ENCODE peak calls at places on chromosomes 11 and 22, in eight cellular contexts. One of them, this sample, is unnamed.

GRCh38 chr11:63553759-63554158 is 9.4 kb downstream of the PLAAT2 start:
- DNase-seq in breast epithelium: no peak
- DNase-seq in neural progenitor cell: no peak
- DNase-seq in testis: peak
- DNase-seq in HFFc6: no peak
- DNase-seq in GM12864: peak
- DNase-seq in IMR-90: no peak
- DNase-seq in pancreas: peak
- DNase-seq in this sample: no peak

GRCh38 chr11:61564936-61565696 is 15.8 kb downstream of the SYT7 start:
- DNase-seq in neural progenitor cell: no peak
- DNase-seq in GM12864: no peak
- DNase-seq in breast epithelium: no peak
- DNase-seq in pancreas: no peak
- DNase-seq in HFFc6: no peak
- DNase-seq in testis: no peak
- DNase-seq in IMR-90: no peak
- DNase-seq in this sample: no peak

GRCh38 chr22:17381237-17381913 is 12.1 kb downstream of the CECR2 start:
- DNase-seq in IMR-90: no peak
- DNase-seq in breast epithelium: no peak
- DNase-seq in neural progenitor cell: peak
- DNase-seq in GM12864: no peak
- DNase-seq in pancreas: no peak
- DNase-seq in HFFc6: no peak
- DNase-seq in testis: no peak
- DNase-seq in this sample: no peak

GRCh38 chr11:46612326-46612725 is 4.7 kb downstream of the HARBI1 start:
- DNase-seq in GM12864: no peak
- DNase-seq in IMR-90: no peak
- DNase-seq in testis: no peak
- DNase-seq in breast epithelium: no peak
- DNase-seq in pancreas: no peak
- DNase-seq in HFFc6: no peak
- DNase-seq in neural progenitor cell: no peak
- DNase-seq in this sample: no peak

GRCh38 chr11:128497057-128497957 is 90.1 kb downstream of the ETS1 start:
- DNase-seq in neural progenitor cell: no peak
- DNase-seq in IMR-90: peak
- DNase-seq in testis: no peak
- DNase-seq in pancreas: no peak
- DNase-seq in GM12864: no peak
- DNase-seq in HFFc6: peak
- DNase-seq in breast epithelium: no peak
- DNase-seq in this sample: peak

GRCh38 chr11:59778122-59778521 is 22.9 kb downstream of the STX3 start:
- DNase-seq in GM12864: no peak
- DNase-seq in testis: no peak
- DNase-seq in neural progenitor cell: no peak
- DNase-seq in pancreas: no peak
- DNase-seq in HFFc6: no peak
- DNase-seq in breast epithelium: no peak
- DNase-seq in IMR-90: no peak
- DNase-seq in this sample: peak

GRCh38 chr11:2666828-2667570 is 32.8 kb downstream of the KCNQ1OT1 start:
- DNase-seq in IMR-90: no peak
- DNase-seq in HFFc6: no peak
- DNase-seq in pancreas: peak
- DNase-seq in testis: no peak
- DNase-seq in breast epithelium: no peak
- DNase-seq in neural progenitor cell: no peak
- DNase-seq in GM12864: no peak
- DNase-seq in this sample: no peak

GRCh38 chr11:1008001-1008400 is 28.5 kb downstream of the MUC6 start:
- DNase-seq in HFFc6: no peak
- DNase-seq in GM12864: no peak
- DNase-seq in breast epithelium: no peak
- DNase-seq in pancreas: no peak
- DNase-seq in neural progenitor cell: no peak
- DNase-seq in IMR-90: no peak
- DNase-seq in testis: no peak
- DNase-seq in this sample: no peak

GRCh38 chr11:129528296-129528695 is 152.6 kb downstream of the BARX2 start:
- DNase-seq in neural progenitor cell: no peak
- DNase-seq in pancreas: no peak
- DNase-seq in HFFc6: no peak
- DNase-seq in IMR-90: no peak
- DNase-seq in breast epithelium: no peak
- DNase-seq in GM12864: no peak
- DNase-seq in testis: no peak
- DNase-seq in this sample: no peak

GRCh38 chr11:98056945-98057344 is 963.8 kb upstream of the CNTN5 start:
- DNase-seq in breast epithelium: no peak
- DNase-seq in neural progenitor cell: no peak
- DNase-seq in testis: no peak
- DNase-seq in IMR-90: no peak
- DNase-seq in GM12864: no peak
- DNase-seq in pancreas: no peak
- DNase-seq in HFFc6: no peak
- DNase-seq in this sample: no peak

GRCh38 chr11:45031912-45032519 is 81.3 kb upstream of the TP53I11 start:
- DNase-seq in testis: no peak
- DNase-seq in neural progenitor cell: no peak
- DNase-seq in pancreas: no peak
- DNase-seq in HFFc6: no peak
- DNase-seq in IMR-90: no peak
- DNase-seq in breast epithelium: no peak
- DNase-seq in GM12864: peak
- DNase-seq in this sample: peak

GRCh38 chr22:19454156-19454555 is 6.6 kb upstream of the C22orf39 start:
- DNase-seq in testis: no peak
- DNase-seq in pancreas: no peak
- DNase-seq in neural progenitor cell: no peak
- DNase-seq in breast epithelium: no peak
- DNase-seq in IMR-90: no peak
- DNase-seq in GM12864: no peak
- DNase-seq in HFFc6: no peak
- DNase-seq in this sample: no peak

GRCh38 chr22:35629406-35630234 is 12.5 kb upstream of the MB start:
- DNase-seq in GM12864: no peak
- DNase-seq in breast epithelium: peak
- DNase-seq in IMR-90: peak
- DNase-seq in testis: peak
- DNase-seq in neural progenitor cell: no peak
- DNase-seq in HFFc6: peak
- DNase-seq in pancreas: peak
- DNase-seq in this sample: peak

GRCh38 chr22:24333301-24333700 is 62.7 kb downstream of the SPECC1L start:
- DNase-seq in pancreas: no peak
- DNase-seq in IMR-90: peak
- DNase-seq in GM12864: no peak
- DNase-seq in breast epithelium: no peak
- DNase-seq in testis: no peak
- DNase-seq in neural progenitor cell: no peak
- DNase-seq in HFFc6: peak
- DNase-seq in this sample: no peak

GRCh38 chr11:36167073-36167472 is 122.2 kb downstream of the COMMD9 start:
- DNase-seq in breast epithelium: no peak
- DNase-seq in HFFc6: no peak
- DNase-seq in pancreas: no peak
- DNase-seq in neural progenitor cell: no peak
- DNase-seq in testis: no peak
- DNase-seq in IMR-90: no peak
- DNase-seq in GM12864: no peak
- DNase-seq in this sample: no peak

GRCh38 chr11:2477254-2477653 is 32.4 kb downstream of the KCNQ1 start:
- DNase-seq in pancreas: no peak
- DNase-seq in neural progenitor cell: no peak
- DNase-seq in breast epithelium: no peak
- DNase-seq in testis: no peak
- DNase-seq in GM12864: no peak
- DNase-seq in IMR-90: no peak
- DNase-seq in HFFc6: no peak
- DNase-seq in this sample: peak

GRCh38 chr11:112881461-112881860 is 79.8 kb upstream of the NCAM1 start:
- DNase-seq in IMR-90: no peak
- DNase-seq in GM12864: no peak
- DNase-seq in pancreas: peak
- DNase-seq in neural progenitor cell: peak
- DNase-seq in breast epithelium: peak
- DNase-seq in testis: peak
- DNase-seq in HFFc6: no peak
- DNase-seq in this sample: peak

GRCh38 chr11:70303070-70303469 is 32.6 kb downstream of the PPFIA1 start:
- DNase-seq in neural progenitor cell: no peak
- DNase-seq in testis: no peak
- DNase-seq in IMR-90: peak
- DNase-seq in HFFc6: no peak
- DNase-seq in GM12864: no peak
- DNase-seq in breast epithelium: no peak
- DNase-seq in pancreas: no peak
- DNase-seq in this sample: peak

GRCh38 chr11:70307176-70307575 is 36.7 kb downstream of the PPFIA1 start:
- DNase-seq in testis: no peak
- DNase-seq in neural progenitor cell: no peak
- DNase-seq in pancreas: no peak
- DNase-seq in GM12864: no peak
- DNase-seq in IMR-90: no peak
- DNase-seq in breast epithelium: no peak
- DNase-seq in HFFc6: no peak
- DNase-seq in this sample: no peak

GRCh38 chr11:70305501-70305900 is 35.0 kb downstream of the PPFIA1 start:
- DNase-seq in HFFc6: no peak
- DNase-seq in GM12864: no peak
- DNase-seq in pancreas: no peak
- DNase-seq in neural progenitor cell: no peak
- DNase-seq in testis: no peak
- DNase-seq in breast epithelium: no peak
- DNase-seq in IMR-90: no peak
- DNase-seq in this sample: no peak

GRCh38 chr11:70304208-70304603 is 33.7 kb downstream of the PPFIA1 start:
- DNase-seq in GM12864: no peak
- DNase-seq in IMR-90: no peak
- DNase-seq in pancreas: no peak
- DNase-seq in neural progenitor cell: no peak
- DNase-seq in HFFc6: no peak
- DNase-seq in breast epithelium: no peak
- DNase-seq in testis: no peak
- DNase-seq in this sample: no peak

DNA sequence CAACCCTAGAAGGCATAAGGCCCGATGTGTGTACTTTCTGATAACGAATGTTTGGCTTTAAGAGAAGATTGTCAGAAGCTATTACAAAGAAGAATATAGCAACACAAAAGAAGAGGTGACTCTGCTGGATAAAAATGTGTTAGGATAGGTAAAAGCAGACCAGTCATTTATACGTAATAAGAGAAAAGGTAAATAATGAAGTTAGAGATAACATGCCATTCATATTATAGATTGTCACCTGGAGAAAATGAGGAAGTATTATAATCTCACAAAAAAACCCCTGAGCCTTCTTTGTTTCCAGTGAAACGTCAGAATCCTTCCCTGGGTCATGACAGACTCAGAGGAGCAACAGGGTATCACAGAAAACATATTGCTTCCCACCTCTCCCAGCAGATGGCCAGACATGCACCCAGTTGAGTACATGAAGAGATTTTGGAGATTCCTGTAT is 36.1 kb downstream of the PPFIA1 start:
- DNase-seq in neural progenitor cell: no peak
- DNase-seq in breast epithelium: no peak
- DNase-seq in pancreas: no peak
- DNase-seq in IMR-90: no peak
- DNase-seq in HFFc6: no peak
- DNase-seq in GM12864: no peak
- DNase-seq in testis: no peak
- DNase-seq in this sample: no peak
- TF ChIP-seq CTCF in neural progenitor cell: no peak
- TF ChIP-seq CTCF in breast epithelium: no peak
- TF ChIP-seq CTCF in pancreas: no peak
- TF ChIP-seq CTCF in IMR-90: no peak
- TF ChIP-seq CTCF in HFFc6: no peak
- TF ChIP-seq CTCF in GM12864: no peak
- TF ChIP-seq CTCF in testis: no peak
- TF ChIP-seq CTCF in this sample: no peak

GRCh38 chr22:50236731-50237409 is 8.0 kb downstream of the TUBGCP6 start:
- DNase-seq in IMR-90: peak
- DNase-seq in neural progenitor cell: peak
- DNase-seq in pancreas: no peak
- DNase-seq in GM12864: no peak
- DNase-seq in testis: no peak
- DNase-seq in HFFc6: no peak
- DNase-seq in breast epithelium: no peak
- DNase-seq in this sample: no peak
- TF ChIP-seq CTCF in IMR-90: peak
- TF ChIP-seq CTCF in neural progenitor cell: peak
- TF ChIP-seq CTCF in pancreas: no peak
- TF ChIP-seq CTCF in GM12864: peak
- TF ChIP-seq CTCF in testis: peak
- TF ChIP-seq CTCF in HFFc6: peak
- TF ChIP-seq CTCF in breast epithelium: no peak
- TF ChIP-seq CTCF in this sample: no peak

DNA sequence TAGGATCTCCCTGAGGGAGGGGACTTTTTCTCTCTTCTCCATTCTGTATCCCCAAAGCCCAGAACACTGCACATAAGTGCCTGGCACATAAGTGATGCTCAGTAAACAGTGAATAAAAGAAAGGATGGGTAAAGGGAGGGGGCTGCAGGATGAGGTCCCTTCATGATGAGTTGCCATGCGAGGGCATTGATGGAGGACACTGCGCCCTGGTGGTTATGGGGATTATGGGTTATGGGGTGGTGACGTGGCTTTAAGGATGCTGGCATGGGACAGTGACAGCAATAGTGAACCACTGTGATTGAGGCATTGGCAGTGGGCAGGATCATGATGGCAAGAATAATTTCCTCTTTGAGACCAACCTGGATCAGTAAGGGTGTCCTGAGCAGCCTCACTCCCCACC is 43.9 kb upstream of the LRRC32 start:
- DNase-seq in pancreas: no peak
- DNase-seq in neural progenitor cell: no peak
- DNase-seq in HFFc6: no peak
- DNase-seq in breast epithelium: no peak
- DNase-seq in GM12864: no peak
- DNase-seq in IMR-90: no peak
- DNase-seq in testis: no peak
- DNase-seq in this sample: no peak
- TF ChIP-seq CTCF in pancreas: no peak
- TF ChIP-seq CTCF in neural progenitor cell: peak
- TF ChIP-seq CTCF in HFFc6: peak
- TF ChIP-seq CTCF in breast epithelium: no peak
- TF ChIP-seq CTCF in GM12864: no peak
- TF ChIP-seq CTCF in IMR-90: no peak
- TF ChIP-seq CTCF in testis: no peak
- TF ChIP-seq CTCF in this sample: no peak

DNA sequence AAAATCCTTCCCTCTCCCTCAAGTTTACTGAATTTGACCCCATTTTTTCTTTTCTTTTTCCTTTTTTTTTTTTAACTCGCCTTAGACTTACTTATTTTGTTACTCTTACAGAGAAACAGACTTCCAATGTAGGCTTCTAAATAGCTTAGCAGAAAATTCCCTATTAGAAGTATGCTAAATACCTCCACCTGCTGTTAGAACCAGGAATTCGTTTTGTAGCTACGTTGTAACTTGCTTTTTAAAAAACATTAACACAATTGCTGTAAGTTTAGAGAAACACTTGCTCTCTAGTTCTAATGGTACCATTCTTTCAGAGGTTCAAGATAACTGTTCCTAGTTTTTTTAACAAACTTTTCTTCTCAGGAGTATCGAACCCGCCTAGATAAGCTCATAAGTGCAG is 324.2 kb downstream of the DCDC1 start:
- DNase-seq in neural progenitor cell: peak
- DNase-seq in IMR-90: no peak
- DNase-seq in testis: no peak
- DNase-seq in HFFc6: no peak
- DNase-seq in breast epithelium: no peak
- DNase-seq in GM12864: no peak
- DNase-seq in pancreas: no peak
- DNase-seq in this sample: no peak
- TF ChIP-seq CTCF in neural progenitor cell: peak
- TF ChIP-seq CTCF in IMR-90: no peak
- TF ChIP-seq CTCF in testis: peak
- TF ChIP-seq CTCF in HFFc6: no peak
- TF ChIP-seq CTCF in breast epithelium: no peak
- TF ChIP-seq CTCF in GM12864: no peak
- TF ChIP-seq CTCF in pancreas: no peak
- TF ChIP-seq CTCF in this sample: peak

This sample was measured in adrenal gland.